ENCODE peak calls at places on chromosomes 16 and 17, in ten cellular contexts. E, U, N, Q, B, V, F, Y, W and K are unnamed samples.

GRCh38 chr16:85717393-85718152 is 28.8 kb upstream of the GINS2 start:
- DNase-seq in F (peak), Q (peak), B (peak), Y (no peak), U (peak), E (peak), V (peak), N (peak), W (peak), K (no peak)

GRCh38 chr17:42422412-42422957 is 571 bp downstream of the CAVIN1 start:
- DNase-seq in U (no peak), W (peak), E (no peak), V (peak), B (peak), Q (no peak), Y (no peak), F (peak), N (no peak), K (no peak)

GRCh38 chr17:66953661-66954060 is 10.8 kb upstream of the CACNG4 start:
- DNase-seq in W (no peak), B (peak), Q (no peak), F (no peak), U (no peak), Y (no peak), N (no peak), V (no peak), E (no peak), K (no peak)

GRCh38 chr17:73588291-73589095 is 55.8 kb downstream of the SDK2 start:
- DNase-seq in Y (no peak), V (no peak), E (no peak), B (peak), Q (no peak), U (no peak), N (no peak), F (no peak), W (no peak), K (no peak)

GRCh38 chr17:76353004-76353598 is 615 bp downstream of the PRPSAP1 start:
- DNase-seq in B (peak), W (peak), V (peak), E (no peak), Y (no peak), F (peak), U (peak), N (peak), Q (no peak), K (no peak)

GRCh38 chr16:27568077-27568476 is 18.1 kb downstream of the KATNIP start:
- DNase-seq in V (no peak), U (peak), Y (no peak), E (no peak), Q (no peak), F (no peak), B (no peak), W (no peak), N (no peak), K (no peak)

GRCh38 chr17:64411999-64412771 is 21.5 kb upstream of the PECAM1 start:
- DNase-seq in V (no peak), N (peak), Q (no peak), Y (no peak), W (peak), U (no peak), B (no peak), E (no peak), F (peak), K (no peak)

GRCh38 chr16:49562228-49562627 is 188.6 kb downstream of the C16orf78 start:
- DNase-seq in W (no peak), V (no peak), Y (no peak), N (no peak), F (no peak), U (no peak), E (no peak), Q (no peak), B (no peak), K (no peak)

GRCh38 chr17:40450175-40450574 is 6.9 kb downstream of the IGFBP4 start:
- DNase-seq in Y (no peak), V (peak), E (no peak), F (no peak), B (no peak), N (peak), Q (peak), U (peak), W (peak), K (no peak)

GRCh38 chr17:50556803-50557202 is 3.7 kb upstream of the CACNA1G start:
- DNase-seq in E (no peak), V (peak), Y (no peak), B (peak), W (no peak), N (no peak), F (no peak), U (no peak), Q (no peak), K (no peak)

GRCh38 chr17:65925606-65926307 is 266.2 kb downstream of the CEP112 start:
- DNase-seq in Q (no peak), U (no peak), Y (no peak), N (no peak), V (no peak), B (no peak), E (no peak), F (no peak), W (no peak), K (no peak)

GRCh38 chr16:10126686-10127085 is 55.5 kb downstream of the GRIN2A start:
- DNase-seq in W (no peak), F (no peak), Y (no peak), U (no peak), E (no peak), Q (no peak), B (no peak), N (no peak), V (no peak), K (no peak)

GRCh38 chr17:28711723-28712036 is at the start of gene PROCA1:
- DNase-seq in V (no peak), Y (no peak), U (no peak), W (peak), F (no peak), Q (no peak), E (no peak), N (no peak), B (no peak), K (no peak)

DNA sequence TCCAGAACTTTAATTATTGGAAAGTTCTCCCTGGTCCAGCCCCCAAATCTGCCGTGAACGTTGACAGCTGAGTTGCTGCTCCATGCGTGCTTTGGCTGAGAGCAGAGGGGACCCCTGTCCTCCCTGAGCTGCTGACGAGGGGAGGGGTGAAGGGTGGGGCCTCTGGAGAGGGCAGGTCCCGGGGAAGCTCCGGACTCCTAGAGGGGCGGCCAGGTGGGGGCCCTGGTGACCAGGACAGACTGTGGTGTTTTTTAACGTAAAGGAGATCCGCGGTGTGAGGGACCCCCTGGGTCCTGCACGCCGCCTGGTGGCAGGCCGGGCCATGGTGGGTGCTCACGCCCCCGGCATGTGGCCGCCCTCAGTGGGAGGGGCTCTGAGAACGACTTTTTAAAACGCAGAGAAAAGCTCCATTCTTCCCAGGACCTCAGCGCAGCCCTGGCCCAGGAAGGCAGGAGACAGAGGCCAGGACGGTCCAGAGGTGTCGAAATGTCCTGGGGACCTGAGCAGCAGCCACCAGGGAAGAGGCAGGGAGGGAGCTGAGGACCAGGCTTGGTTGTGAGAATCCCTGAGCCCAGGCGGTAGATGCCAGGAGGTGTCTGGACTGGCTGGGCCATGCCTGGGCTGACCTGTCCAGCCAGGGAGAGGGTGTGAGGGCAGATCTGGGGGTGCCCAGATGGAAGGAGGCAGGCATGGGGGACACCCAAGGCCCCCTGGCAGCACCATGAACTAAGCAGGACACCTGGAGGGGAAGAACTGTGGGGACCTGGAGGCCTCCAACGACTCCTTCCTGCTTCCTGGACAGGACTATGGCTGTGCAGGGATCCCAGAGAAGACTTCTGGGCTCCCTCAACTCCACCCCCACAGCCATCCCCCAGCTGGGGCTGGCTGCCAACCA is at the start of gene MC1R:
- DNase-seq in B (peak), W (peak), Q (peak), V (no peak), Y (no peak), U (peak), F (no peak), E (no peak), N (no peak), K (no peak)
- TF ChIP-seq CTCF in B (peak), W (peak), Q (peak), V (no peak), Y (peak), U (peak), F (no peak), E (peak), N (peak), K (peak)

GRCh38 chr17:61520897-61521296 is 68.7 kb downstream of the TBX4 start:
- DNase-seq in F (no peak), E (no peak), Q (no peak), B (no peak), Y (no peak), U (no peak), N (no peak), W (no peak), V (no peak), K (no peak)

GRCh38 chr17:61519754-61520440 is 67.7 kb downstream of the TBX4 start:
- DNase-seq in E (no peak), B (no peak), U (no peak), F (no peak), W (no peak), Y (no peak), N (no peak), Q (no peak), V (no peak), K (no peak)

GRCh38 chr17:61517265-61517664 is 65.0 kb downstream of the TBX4 start:
- DNase-seq in F (no peak), Y (no peak), W (no peak), B (no peak), E (no peak), U (no peak), V (no peak), Q (no peak), N (no peak), K (peak)

GRCh38 chr17:61519139-61519538 is 66.9 kb downstream of the TBX4 start:
- DNase-seq in N (no peak), E (no peak), Y (no peak), U (no peak), V (no peak), Q (no peak), F (no peak), B (no peak), W (no peak), K (no peak)

DNA sequence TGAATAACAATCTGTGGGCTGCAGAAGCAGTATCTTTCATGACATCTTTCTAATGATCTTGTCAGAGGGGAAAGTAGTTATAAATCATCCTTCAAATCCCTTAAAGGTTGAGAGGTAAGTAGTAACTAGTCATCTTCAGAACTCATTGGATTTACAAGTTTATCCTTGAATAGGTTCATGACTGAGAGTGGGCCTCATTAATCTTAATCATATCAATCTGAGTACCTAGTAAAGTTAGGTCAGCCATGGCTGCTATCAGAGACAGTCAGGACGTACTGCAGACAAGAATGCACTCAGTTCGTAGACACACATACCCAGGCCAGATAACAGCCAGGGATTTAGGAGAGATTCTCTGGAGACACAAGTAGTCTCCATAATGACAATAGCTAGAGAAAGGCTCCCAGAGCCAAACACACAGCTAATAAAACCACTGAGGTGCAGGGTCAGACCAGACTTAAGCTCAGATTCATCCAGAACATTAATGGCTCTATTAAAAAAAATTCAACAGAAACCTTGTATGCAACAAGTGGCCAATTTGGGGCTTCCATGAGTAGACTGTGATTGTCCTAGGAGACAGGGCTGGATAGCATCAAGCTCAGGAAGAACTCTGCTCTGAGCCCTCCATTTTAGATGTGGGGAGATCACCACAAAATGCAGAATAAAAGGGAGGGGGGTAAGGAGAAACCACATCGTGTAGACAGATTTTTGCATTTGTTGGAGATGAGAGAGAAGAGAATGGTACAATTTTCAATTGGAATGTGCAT is 65.8 kb downstream of the TBX4 start:
- DNase-seq in W (no peak), F (no peak), Y (no peak), Q (no peak), E (no peak), U (no peak), V (no peak), N (no peak), B (no peak), K (no peak)
- TF ChIP-seq EP300 in W (no peak), F (no peak), Y (no peak), Q (no peak), E (no peak), U (no peak), V (no peak), N (no peak), B (no peak), K (no peak)

GRCh38 chr17:57540596-57540995 is 204.5 kb downstream of the CCDC182 start:
- DNase-seq in F (no peak), Y (no peak), E (no peak), N (peak), Q (no peak), B (no peak), U (no peak), V (no peak), W (no peak), K (no peak)
- TF ChIP-seq CTCF in F (no peak), Y (no peak), E (no peak), N (no peak), Q (no peak), B (peak), U (no peak), V (no peak), W (no peak), K (no peak)

DNA sequence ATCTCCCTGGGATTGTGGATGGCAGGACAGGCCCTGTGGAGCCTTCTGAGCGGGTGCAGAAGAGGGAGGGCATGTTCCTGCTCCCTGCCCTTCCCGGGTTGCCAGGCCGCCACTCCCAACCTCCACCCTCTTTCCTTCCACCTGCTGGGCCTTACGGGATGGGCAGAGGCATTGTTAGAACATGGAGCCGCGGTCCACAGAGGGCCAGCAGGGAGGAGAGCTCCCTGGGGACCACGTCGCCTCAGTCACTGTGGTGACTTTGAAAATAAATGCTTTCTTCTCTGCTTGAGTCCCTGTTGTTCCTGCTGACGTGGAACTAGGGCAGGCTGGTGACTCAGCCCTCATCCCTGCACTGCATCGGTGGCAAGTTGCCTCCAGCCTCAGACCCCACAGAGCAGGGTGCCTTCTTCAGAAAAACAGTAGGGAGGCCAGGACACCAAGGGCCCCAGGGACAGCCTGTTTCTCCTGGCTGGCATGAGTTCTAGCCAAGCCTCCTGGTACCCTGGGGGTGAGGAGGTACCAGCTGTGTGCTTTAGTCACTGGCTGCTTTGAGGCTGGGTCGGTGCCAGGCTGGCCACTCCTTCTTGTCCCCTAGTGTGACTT is 224.9 kb downstream of the SEC14L1 start:
- DNase-seq in B (peak), N (peak), Y (no peak), U (peak), Q (no peak), F (peak), W (peak), E (no peak), V (peak), K (no peak)
- TF ChIP-seq EP300 in B (peak), N (no peak), Y (no peak), U (no peak), Q (no peak), F (no peak), W (no peak), E (no peak), V (no peak), K (no peak)

DNA sequence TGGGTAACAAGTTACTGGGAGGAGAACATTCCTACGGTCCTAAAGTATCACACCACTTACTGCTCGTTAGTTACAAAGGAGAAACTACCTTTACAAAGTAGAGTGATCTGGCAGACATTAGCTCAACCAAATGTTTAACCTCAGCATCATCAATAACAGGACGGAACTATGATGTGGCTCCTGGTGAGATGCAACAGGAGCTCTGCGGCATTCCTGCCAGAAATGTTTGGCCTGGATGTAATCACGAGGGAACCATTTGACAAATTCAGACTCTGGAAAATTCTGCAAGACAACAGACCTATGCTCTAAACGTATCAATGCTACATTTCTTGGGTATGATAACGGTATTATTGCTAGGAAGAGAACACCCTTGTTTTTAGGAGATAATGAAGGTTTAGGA is 80.4 kb downstream of the MRM3 start:
- DNase-seq in F (no peak), B (no peak), Y (no peak), E (no peak), N (no peak), W (no peak), V (no peak), Q (no peak), U (no peak), K (no peak)
- TF ChIP-seq CTCF in F (no peak), B (no peak), Y (no peak), E (no peak), N (no peak), W (no peak), V (no peak), Q (no peak), U (no peak), K (no peak)

DNA sequence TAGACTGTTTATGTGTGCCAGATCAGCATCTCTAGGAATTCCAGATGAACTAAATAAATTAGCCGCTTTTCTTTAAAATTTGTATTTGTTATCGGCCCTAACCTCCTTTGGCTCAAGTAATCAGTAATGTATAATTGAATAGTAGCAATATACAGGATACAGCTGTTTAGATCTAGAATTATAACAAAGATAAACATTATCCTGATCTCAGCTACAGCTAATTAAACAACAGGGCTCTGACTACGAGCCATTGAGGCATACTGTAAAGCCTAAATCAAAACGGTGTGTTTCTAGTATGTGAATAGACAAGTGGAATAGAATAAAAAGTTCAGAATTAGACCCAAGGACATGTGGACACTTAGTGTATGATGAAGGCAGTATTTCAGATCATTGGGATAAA is 120.2 kb downstream of the CYB561 start:
- DNase-seq in N (no peak), Y (no peak), U (no peak), Q (no peak), W (no peak), E (no peak), B (no peak), F (no peak), V (no peak), K (no peak)
- TF ChIP-seq EP300 in N (no peak), Y (no peak), U (no peak), Q (no peak), W (no peak), E (no peak), B (no peak), F (no peak), V (no peak), K (no peak)

GRCh38 chr17:4499431-4500187 is 928 bp downstream of the SPNS2 start:
- DNase-seq in Q (no peak), U (peak), F (no peak), B (peak), W (no peak), V (no peak), N (no peak), E (no peak), Y (no peak), K (no peak)
- TF ChIP-seq CTCF in Q (no peak), U (no peak), F (no peak), B (no peak), W (no peak), V (no peak), N (no peak), E (no peak), Y (no peak), K (no peak)

GRCh38 chr17:15918661-15919259 is 26.2 kb upstream of the ADORA2B start:
- DNase-seq in Q (no peak), E (no peak), V (peak), Y (no peak), F (peak), N (peak), B (no peak), W (no peak), U (no peak), K (no peak)

GRCh38 chr17:15918261-15918660 is 26.7 kb upstream of the ADORA2B start:
- DNase-seq in Q (no peak), Y (no peak), E (no peak), F (no peak), U (no peak), B (no peak), N (no peak), W (no peak), V (no peak), K (no peak)

GRCh38 chr17:15917021-15917438 is 27.9 kb upstream of the ADORA2B start:
- DNase-seq in F (no peak), B (no peak), Y (no peak), U (no peak), W (no peak), N (no peak), E (no peak), Q (no peak), V (no peak), K (no peak)

GRCh38 chr17:15915996-15916395 is 28.9 kb upstream of the ADORA2B start:
- DNase-seq in W (no peak), U (no peak), F (no peak), V (no peak), N (no peak), Y (no peak), B (peak), Q (no peak), E (no peak), K (no peak)

GRCh38 chr17:15917439-15918027 is 27.4 kb upstream of the ADORA2B start:
- DNase-seq in Q (no peak), V (no peak), Y (no peak), F (no peak), B (no peak), W (no peak), E (no peak), U (no peak), N (no peak), K (no peak)
- TF ChIP-seq EP300 in Q (no peak), V (no peak), Y (no peak), F (no peak), B (no peak), W (no peak), E (no peak), U (no peak), N (no peak), K (no peak)

DNA sequence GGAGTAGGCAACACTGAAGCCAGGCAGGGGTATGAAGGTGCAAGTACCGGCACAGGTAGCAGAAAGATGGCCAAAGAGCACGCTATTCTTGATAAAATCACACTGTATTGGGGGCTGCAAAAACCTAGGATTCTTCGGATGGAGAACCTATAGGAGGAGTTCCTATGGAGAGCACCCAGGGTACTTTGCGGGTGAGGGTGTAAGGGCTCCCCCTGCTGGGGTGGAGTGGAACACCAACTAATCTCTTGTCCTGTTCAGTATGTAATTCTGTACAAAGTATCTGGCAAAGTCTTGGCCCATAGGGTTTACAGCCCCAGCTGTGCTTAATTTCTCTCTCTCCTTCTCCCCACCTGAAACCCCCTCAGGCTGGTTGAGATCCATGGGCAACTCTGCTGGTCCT is 393.1 kb upstream of the ASIC2 start:
- DNase-seq in W (no peak), B (peak), Y (no peak), U (peak), V (no peak), E (no peak), N (no peak), Q (no peak), F (no peak), K (no peak)
- TF ChIP-seq CTCF in W (no peak), B (peak), Y (peak), U (no peak), V (no peak), E (no peak), N (peak), Q (peak), F (no peak), K (no peak)

GRCh38 chr17:47815106-47815918 is 6.3 kb downstream of the OSBPL7 start:
- DNase-seq in W (peak), B (no peak), V (no peak), F (no peak), Y (no peak), E (no peak), N (no peak), Q (no peak), U (no peak), K (no peak)
- TF ChIP-seq EP300 in W (no peak), B (no peak), V (no peak), F (no peak), Y (no peak), E (no peak), N (no peak), Q (no peak), U (no peak), K (no peak)